ENCODE peak calls at places on chromosomes 16 and 17, in ten cellular contexts. G is RPMI8226; R is ovary; S is central memory CD4-positive, alpha-beta T cell; L is nucleus accumbens; D is GM23338; B is left ventricle myocardium inferior; N is activated CD8-positive, alpha-beta memory T cell treated with anti-CD3 and anti-CD28 coated beads for 4 hours; A is NCI-H446 treated with DMSO at 0.1 percent for 48 hours; W is heart right ventricle. F is an unnamed sample.

GRCh38 chr17:34958438-34958837 is 2.8 kb downstream of the CCT6B start:
- DNase-seq in G (no peak), R (no peak), S (no peak), L (no peak), D (no peak), B (no peak), N (no peak), A (no peak), W (no peak), F (no peak)

GRCh38 chr17:12024332-12024731 is 3.7 kb downstream of the MAP2K4 start:
- DNase-seq in G (no peak), R (no peak), S (no peak), L (no peak), D (no peak), B (no peak), N (no peak), A (no peak), W (no peak), F (no peak)

GRCh38 chr17:65100316-65101140 is 36.6 kb upstream of the RGS9 start:
- DNase-seq in G (peak; percentile 95), R (peak; percentile 92), S (peak; percentile 77), L (peak; percentile 49), D (peak; percentile 87), B (peak; percentile 87), N (peak; percentile 65), A (peak; percentile 28), W (peak; percentile 91), F (peak; percentile 90)

GRCh38 chr17:77453613-77454559 is 313.1 kb downstream of the SEC14L1 start:
- DNase-seq in G (no peak), R (no peak), S (peak; percentile 66), L (no peak), D (no peak), B (no peak), N (no peak), A (peak; percentile 15), W (peak; percentile 38), F (peak; percentile 62)

GRCh38 chr17:4789951-4790704 is 1.4 kb downstream of the GLTPD2 start:
- DNase-seq in G (peak; percentile 84), R (peak; percentile 82), S (peak; percentile 73), L (peak; percentile 40), D (peak; percentile 79), B (peak; percentile 87), N (peak; percentile 65), A (peak; percentile 70), W (peak; percentile 87), F (peak; percentile 74)

GRCh38 chr16:1156983-1157638 is 4.2 kb downstream of the CACNA1H start:
- DNase-seq in G (no peak), R (no peak), S (no peak), L (no peak), D (no peak), B (no peak), N (no peak), A (no peak), W (peak; percentile 53), F (no peak)

GRCh38 chr17:7553356-7553755 is 4.5 kb downstream of the TNFSF12 start:
- DNase-seq in G (no peak), R (no peak), S (no peak), L (no peak), D (no peak), B (no peak), N (no peak), A (no peak), W (no peak), F (no peak)

GRCh38 chr17:40540448-40540847 is 24.8 kb downstream of the CCR7 start:
- DNase-seq in G (no peak), R (peak; percentile 43), S (peak; percentile 61), L (no peak), D (no peak), B (no peak), N (no peak), A (no peak), W (no peak), F (no peak)

GRCh38 chr16:85686912-85687591 is 1.7 kb downstream of the GINS2 start:
- DNase-seq in G (no peak), R (no peak), S (peak; percentile 44), L (no peak), D (no peak), B (no peak), N (no peak), A (no peak), W (no peak), F (peak; percentile 40)

GRCh38 chr16:82061861-82062525 is 26.9 kb downstream of the HSD17B2 start:
- DNase-seq in G (peak; percentile 29), R (no peak), S (no peak), L (no peak), D (peak; percentile 53), B (no peak), N (no peak), A (no peak), W (no peak), F (peak; percentile 61)